ENCODE peak calls at places on chromosomes 13 and 19, in five cellular contexts. W is kidney, Z is HCT116, R is heart right ventricle, P is left ventricle myocardium inferior. B is an unnamed sample.

GRCh38 chr13:27147530-27148170 is 24.0 kb downstream of the USP12 start:
- DNase-seq in W (no peak), Z (no peak), R (no peak), P (no peak), B (no peak)

GRCh38 chr13:113455384-113455783 is 2.1 kb upstream of the ADPRHL1 start:
- DNase-seq in W (no peak), Z (no peak), R (no peak), P (no peak), B (no peak)

GRCh38 chr19:1221141-1221903 is 15.7 kb downstream of the STK11 start:
- DNase-seq in W (no peak), Z (no peak), R (peak; percentile 79), P (peak; percentile 79), B (peak; percentile 93)

GRCh38 chr13:46866150-46866549 is 30.7 kb downstream of the HTR2A start:
- DNase-seq in W (no peak), Z (no peak), R (peak; percentile 16), P (no peak), B (peak; percentile 66)

GRCh38 chr13:111506131-111506530 is 185.7 kb downstream of the TEX29 start:
- DNase-seq in W (peak; percentile 22), Z (no peak), R (no peak), P (no peak), B (no peak)

GRCh38 chr13:33262069-33262487 is 23.5 kb downstream of the STARD13 start:
- DNase-seq in W (peak; percentile 64), Z (peak; percentile 66), R (no peak), P (no peak), B (no peak)

GRCh38 chr13:102333320-102334181 is 68.3 kb downstream of the FGF14 start:
- DNase-seq in W (no peak), Z (no peak), R (no peak), P (no peak), B (no peak)

GRCh38 chr13:96963786-96964475 is 30.3 kb downstream of the OXGR1 start:
- DNase-seq in W (no peak), Z (no peak), R (no peak), P (no peak), B (no peak)

GRCh38 chr13:35496011-35496410 is 19.5 kb upstream of the MAB21L1 start:
- DNase-seq in W (no peak), Z (no peak), R (no peak), P (no peak), B (no peak)

GRCh38 chr13:96141032-96141431 is 51.1 kb downstream of the HS6ST3 start:
- DNase-seq in W (no peak), Z (no peak), R (no peak), P (no peak), B (no peak)

GRCh38 chr13:45518525-45519235 is 53.9 kb downstream of the COG3 start:
- DNase-seq in W (no peak), Z (no peak), R (no peak), P (no peak), B (no peak)

GRCh38 chr19:13847033-13847899 is 29.7 kb upstream of the NANOS3 start:
- DNase-seq in W (peak; percentile 99), Z (peak; percentile 87), R (peak; percentile 98), P (peak; percentile 98), B (peak; percentile 98)

GRCh38 chr13:113629814-113630213 is 28.2 kb downstream of the ATP4B start:
- DNase-seq in W (peak; percentile 35), Z (no peak), R (peak; percentile 2), P (peak; percentile 11), B (peak; percentile 45)

GRCh38 chr19:47330466-47330869 is 1.5 kb upstream of the C5AR2 start:
- DNase-seq in W (no peak), Z (no peak), R (no peak), P (no peak), B (no peak)

GRCh38 chr19:46813570-46814358 is 25.4 kb upstream of the SLC1A5 start:
- DNase-seq in W (peak; percentile 97), Z (no peak), R (peak; percentile 78), P (peak; percentile 70), B (peak; percentile 91)

GRCh38 chr19:31955061-31955460 is 390.3 kb upstream of the ZNF507 start:
- DNase-seq in W (no peak), Z (no peak), R (no peak), P (no peak), B (no peak)

GRCh38 chr13:25018729-25019115 is 77.2 kb upstream of the PABPC3 start:
- DNase-seq in W (no peak), Z (no peak), R (no peak), P (no peak), B (no peak)
- H3K4me3 ChIP-seq in W (no peak overlapping the region), Z (no peak overlapping the region), R (peak overlapping the region; percentile 43), P (peak overlapping the region; percentile 64), B (peak overlapping the region; percentile 13)

DNA sequence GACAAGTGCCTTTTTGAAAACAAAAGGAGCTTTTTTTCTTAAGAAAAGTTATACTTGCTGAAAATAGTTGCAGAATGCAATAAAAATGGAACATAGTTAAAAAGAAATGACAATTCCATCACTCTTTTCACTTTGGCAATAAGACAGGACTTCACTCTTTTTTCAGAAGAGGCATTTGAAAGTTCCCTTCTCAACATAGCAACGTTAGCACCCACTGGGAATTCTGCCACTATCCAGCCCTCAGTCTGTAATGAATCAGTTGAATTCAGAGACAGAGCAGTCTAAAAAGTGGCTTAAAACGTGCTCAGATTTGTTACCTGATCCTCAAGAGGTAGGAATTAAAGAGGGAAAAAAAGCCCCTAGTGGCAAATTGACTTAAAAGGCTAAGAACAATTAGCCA is 10.2 kb downstream of the RGCC start:
- DNase-seq in W (no peak), Z (no peak), R (no peak), P (no peak), B (no peak)
- H3K4me3 ChIP-seq in W (no peak overlapping the region), Z (no peak overlapping the region), R (no peak overlapping the region), P (no peak overlapping the region), B (no peak overlapping the region)

DNA sequence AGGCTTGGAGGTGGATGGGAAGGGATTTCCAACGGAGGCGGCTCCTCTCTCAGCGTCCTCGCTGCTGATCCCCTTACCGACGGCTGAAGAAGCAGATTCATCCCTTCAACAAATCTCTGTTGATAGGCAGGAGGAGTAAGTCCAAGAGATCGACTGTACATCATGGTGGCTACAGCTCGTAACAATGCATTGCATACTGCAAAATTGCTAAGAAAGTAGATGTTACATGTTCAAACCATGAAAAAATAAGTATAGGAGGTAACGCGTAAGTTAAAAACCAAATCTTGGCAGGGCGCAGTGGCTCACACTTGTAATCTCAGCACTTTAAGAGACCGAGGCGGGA is 468 bp upstream of the SLC39A3 start:
- DNase-seq in W (no peak), Z (no peak), R (no peak), P (no peak), B (no peak)
- H3K4me3 ChIP-seq in W (no peak overlapping the region), Z (peak overlapping the region; percentile 96), R (no peak overlapping the region), P (peak overlapping the region; percentile 98), B (no peak overlapping the region)

GRCh38 chr19:45218426-45218825 is 26.8 kb downstream of the EXOC3L2 start:
- DNase-seq in W (no peak), Z (no peak), R (no peak), P (no peak), B (no peak)

GRCh38 chr19:45218887-45219780 is 26.1 kb downstream of the EXOC3L2 start:
- DNase-seq in W (no peak), Z (no peak), R (no peak), P (no peak), B (peak; percentile 30)

GRCh38 chr19:45216677-45217076 is 28.5 kb downstream of the EXOC3L2 start:
- DNase-seq in W (no peak), Z (no peak), R (no peak), P (no peak), B (no peak)

GRCh38 chr19:45217957-45218334 is 27.3 kb downstream of the EXOC3L2 start:
- DNase-seq in W (no peak), Z (no peak), R (no peak), P (no peak), B (no peak)

DNA sequence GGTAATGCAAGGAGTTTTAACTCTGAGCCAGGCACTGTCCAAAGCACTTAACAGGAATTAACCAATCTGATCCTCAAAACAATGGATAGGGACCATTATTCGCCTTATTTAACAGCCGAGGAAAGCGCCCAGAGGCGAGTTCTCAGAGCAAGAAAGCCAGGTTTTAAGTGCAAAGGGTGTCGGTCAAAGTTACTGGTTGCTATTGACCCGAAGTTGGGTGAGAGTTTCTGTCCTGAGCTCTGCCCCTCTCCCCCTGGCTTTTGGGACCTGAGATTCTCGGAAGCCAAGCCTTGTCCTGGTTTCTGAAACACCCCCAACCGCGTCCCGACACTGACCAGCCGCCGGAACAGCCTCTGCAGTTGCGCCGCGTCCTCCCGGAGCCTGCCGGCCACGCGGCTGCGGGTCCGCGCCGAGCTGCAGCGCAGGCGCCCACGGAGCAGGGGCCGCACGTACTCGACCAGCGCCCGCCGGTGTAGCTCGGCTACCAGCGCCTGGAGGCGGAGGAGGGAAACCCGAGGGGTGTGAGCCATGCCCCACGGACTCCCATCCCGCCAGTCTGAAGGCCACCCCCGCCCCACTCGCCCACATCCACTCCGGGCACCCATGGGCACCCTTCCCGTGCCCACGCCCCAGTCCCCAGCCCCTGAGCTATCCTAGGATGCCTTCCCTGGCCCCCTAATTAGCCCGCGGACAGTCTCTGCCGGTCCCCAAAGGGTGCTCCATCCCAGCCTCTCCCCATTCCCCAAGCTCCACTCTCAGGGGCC is 27.8 kb downstream of the EXOC3L2 start:
- DNase-seq in W (peak; percentile 69), Z (no peak), R (no peak), P (no peak), B (peak; percentile 50)
- H3K4me3 ChIP-seq in W (no peak overlapping the region), Z (no peak overlapping the region), R (no peak overlapping the region), P (peak overlapping the region; percentile 33), B (no peak overlapping the region)

GRCh38 chr19:41863209-41863931 is 3.3 kb downstream of the RPS19 start:
- DNase-seq in W (peak; percentile 26), Z (no peak), R (no peak), P (no peak), B (no peak)

GRCh38 chr19:41861098-41861768 is 1.2 kb downstream of the RPS19 start:
- DNase-seq in W (peak; percentile 46), Z (no peak), R (no peak), P (no peak), B (no peak)

GRCh38 chr19:41864374-41864773 is 4.3 kb downstream of the RPS19 start:
- DNase-seq in W (peak; percentile 32), Z (no peak), R (no peak), P (no peak), B (no peak)

GRCh38 chr19:41861846-41862245 is 1.8 kb downstream of the RPS19 start:
- DNase-seq in W (peak; percentile 33), Z (no peak), R (no peak), P (no peak), B (no peak)

DNA sequence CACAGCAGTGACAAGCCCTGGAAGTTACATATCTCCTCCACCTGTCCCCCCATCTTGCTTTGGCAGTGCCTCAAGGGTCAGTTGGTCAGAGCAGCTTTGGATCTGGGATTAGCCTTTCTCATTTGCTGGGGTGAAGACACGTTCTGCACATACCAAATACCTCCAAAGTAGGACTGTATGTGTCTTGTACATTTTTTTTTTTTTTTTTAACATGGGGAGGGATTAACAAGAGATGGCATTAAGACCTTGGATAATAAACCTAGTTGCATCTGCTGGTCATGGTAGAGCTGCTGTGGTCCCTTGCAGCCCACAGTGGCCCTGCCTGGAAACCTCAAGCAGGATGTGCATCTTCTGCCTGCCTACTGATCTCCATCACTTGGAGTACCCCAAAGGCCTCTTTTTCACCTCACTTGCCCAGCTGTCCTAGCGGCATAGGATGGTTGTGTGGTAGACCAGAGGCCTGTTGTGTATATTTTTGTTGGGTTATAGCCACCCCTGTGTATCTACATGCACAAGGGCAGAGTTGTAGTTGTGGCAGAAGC is 2.5 kb downstream of the RPS19 start:
- DNase-seq in W (peak; percentile 29), Z (no peak), R (no peak), P (no peak), B (no peak)
- H3K4me3 ChIP-seq in W (no peak overlapping the region), Z (no peak overlapping the region), R (no peak overlapping the region), P (no peak overlapping the region), B (no peak overlapping the region)